ENCODE peak calls at places on chromosomes 7 and 10, in eight cellular contexts. D is HFF-Myc; N is cardiac muscle cell; O is astrocyte of the cerebellum; S is esophagus squamous epithelium; P is CD4-positive, alpha-beta T cell; G is kidney epithelial cell; C is upper lobe of left lung. M is an unnamed sample.

GRCh38 chr10:43598447-43598846 is 7.8 kb upstream of the ZNF485 start:
- DNase-seq in D (no peak), N (no peak), O (no peak), S (no peak), P (no peak), G (no peak), C (no peak), M (no peak)

GRCh38 chr7:92612501-92612900 is 22.3 kb upstream of the FAM133B start:
- DNase-seq in D (no peak), N (no peak), O (no peak), S (no peak), P (no peak), G (no peak), C (no peak), M (no peak)

GRCh38 chr10:125762692-125763648 is 12.7 kb downstream of the MMP21 start:
- DNase-seq in D (no peak), N (no peak), O (no peak), S (no peak), P (no peak), G (no peak), C (no peak), M (no peak)

GRCh38 chr10:6558759-6559429 is 21.2 kb downstream of the PRKCQ start:
- DNase-seq in D (no peak), N (no peak), O (no peak), S (no peak), P (no peak), G (no peak), C (no peak), M (no peak)

GRCh38 chr10:90179696-90180407 is 478.5 kb downstream of the KIF20B start:
- DNase-seq in D (peak; percentile 92), N (no peak), O (peak; percentile 49), S (no peak), P (no peak), G (peak; percentile 63), C (no peak), M (no peak)

GRCh38 chr7:80127412-80128150 is 7.0 kb upstream of the GNAI1 start:
- DNase-seq in D (no peak), N (no peak), O (no peak), S (no peak), P (no peak), G (no peak), C (no peak), M (no peak)

GRCh38 chr10:133189256-133189655 is 29.2 kb downstream of the KNDC1 start:
- DNase-seq in D (no peak), N (no peak), O (no peak), S (no peak), P (no peak), G (no peak), C (no peak), M (no peak)

GRCh38 chr7:21753071-21753470 is 192.6 kb downstream of the CDCA7L start:
- DNase-seq in D (no peak), N (no peak), O (no peak), S (no peak), P (no peak), G (no peak), C (no peak), M (no peak)

GRCh38 chr10:61487506-61487905 is 34.3 kb upstream of the TMEM26 start:
- DNase-seq in D (peak; percentile 91), N (no peak), O (no peak), S (no peak), P (no peak), G (no peak), C (no peak), M (no peak)

GRCh38 chr10:94349327-94349726 is 13.4 kb downstream of the NOC3L start:
- DNase-seq in D (no peak), N (no peak), O (no peak), S (no peak), P (no peak), G (no peak), C (no peak), M (no peak)

GRCh38 chr10:62610649-62611229 is 193.8 kb upstream of the ADO start:
- DNase-seq in D (no peak), N (peak; percentile 82), O (no peak), S (no peak), P (peak; percentile 67), G (no peak), C (peak; percentile 67), M (peak; percentile 55)

GRCh38 chr7:151240536-151240935 is 8.0 kb downstream of the SMARCD3 start:
- DNase-seq in D (no peak), N (no peak), O (no peak), S (no peak), P (no peak), G (no peak), C (no peak), M (no peak)

GRCh38 chr10:102009801-102010425 is 46.1 kb downstream of the ARMH3 start:
- DNase-seq in D (peak; percentile 81), N (peak; percentile 82), O (peak; percentile 88), S (no peak), P (peak; percentile 15), G (peak; percentile 79), C (peak; percentile 54), M (peak; percentile 25)

DNA sequence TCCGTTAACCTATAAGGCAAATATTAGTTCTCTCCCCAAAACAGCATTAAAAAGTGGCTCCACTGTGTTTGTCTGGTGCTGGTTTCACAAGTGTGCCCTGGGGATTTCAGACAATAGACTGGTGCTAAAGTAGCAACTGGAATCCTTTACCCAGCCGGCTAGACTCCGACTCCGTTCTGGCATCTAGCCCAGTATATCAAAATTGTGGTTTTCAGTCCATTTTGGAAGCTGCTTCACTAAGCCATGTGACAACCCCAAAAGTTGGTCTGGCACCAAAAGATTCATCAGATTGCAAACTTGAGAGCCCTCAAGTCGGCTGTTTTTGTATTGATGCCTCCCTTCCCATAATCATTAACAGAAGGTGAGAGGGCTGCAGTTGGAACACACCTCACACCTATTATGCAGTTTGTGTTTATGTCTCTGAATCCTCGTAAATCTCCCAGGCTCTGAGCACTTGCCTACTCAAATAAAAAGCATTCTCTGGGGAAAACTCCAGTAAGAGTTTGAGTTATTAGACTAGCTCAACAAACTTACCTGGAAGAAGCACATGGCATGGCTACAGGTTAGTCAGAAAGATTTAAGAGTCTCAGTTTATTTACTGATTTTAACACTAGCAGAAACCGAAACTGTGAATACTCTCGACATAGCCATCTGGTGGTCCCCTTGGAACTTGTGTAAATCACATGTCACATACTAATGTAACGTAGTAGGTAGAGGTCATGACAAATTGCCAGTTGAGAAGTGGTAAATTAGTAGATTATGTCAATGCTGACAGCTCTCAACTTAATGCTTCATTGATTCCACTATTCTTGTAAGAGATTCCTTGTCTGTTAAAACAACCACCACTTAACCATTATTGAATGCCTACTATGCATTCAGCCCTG is 14.8 kb upstream of the WNT16 start:
- DNase-seq in D (no peak), N (no peak), O (peak; percentile 49), S (no peak), P (no peak), G (peak; percentile 32), C (no peak), M (no peak)
- TF ChIP-seq CTCF in D (no peak), N (no peak), O (no peak), S (no peak), P (no peak), G (no peak), C (no peak), M (peak; percentile 7)

GRCh38 chr7:152959610-152960009 is 200.1 kb downstream of the ACTR3B start:
- DNase-seq in D (no peak), N (peak; percentile 11), O (no peak), S (no peak), P (no peak), G (no peak), C (no peak), M (no peak)
- TF ChIP-seq CTCF in D (no peak), N (no peak), O (no peak), S (no peak), P (no peak), G (no peak), C (no peak), M (no peak)

GRCh38 chr7:770336-770735 is 43.3 kb upstream of the PRKAR1B start:
- DNase-seq in D (no peak), N (no peak), O (no peak), S (no peak), P (no peak), G (no peak), C (no peak), M (no peak)

GRCh38 chr7:767941-768729 is 41.1 kb upstream of the PRKAR1B start:
- DNase-seq in D (no peak), N (no peak), O (no peak), S (no peak), P (peak; percentile 31), G (peak; percentile 97), C (no peak), M (no peak)

GRCh38 chr7:770786-771185 is 43.7 kb upstream of the PRKAR1B start:
- DNase-seq in D (no peak), N (no peak), O (no peak), S (no peak), P (no peak), G (peak; percentile 48), C (no peak), M (no peak)

GRCh38 chr7:767580-767940 is 40.5 kb upstream of the PRKAR1B start:
- DNase-seq in D (no peak), N (no peak), O (no peak), S (no peak), P (no peak), G (peak; percentile 80), C (no peak), M (no peak)

DNA sequence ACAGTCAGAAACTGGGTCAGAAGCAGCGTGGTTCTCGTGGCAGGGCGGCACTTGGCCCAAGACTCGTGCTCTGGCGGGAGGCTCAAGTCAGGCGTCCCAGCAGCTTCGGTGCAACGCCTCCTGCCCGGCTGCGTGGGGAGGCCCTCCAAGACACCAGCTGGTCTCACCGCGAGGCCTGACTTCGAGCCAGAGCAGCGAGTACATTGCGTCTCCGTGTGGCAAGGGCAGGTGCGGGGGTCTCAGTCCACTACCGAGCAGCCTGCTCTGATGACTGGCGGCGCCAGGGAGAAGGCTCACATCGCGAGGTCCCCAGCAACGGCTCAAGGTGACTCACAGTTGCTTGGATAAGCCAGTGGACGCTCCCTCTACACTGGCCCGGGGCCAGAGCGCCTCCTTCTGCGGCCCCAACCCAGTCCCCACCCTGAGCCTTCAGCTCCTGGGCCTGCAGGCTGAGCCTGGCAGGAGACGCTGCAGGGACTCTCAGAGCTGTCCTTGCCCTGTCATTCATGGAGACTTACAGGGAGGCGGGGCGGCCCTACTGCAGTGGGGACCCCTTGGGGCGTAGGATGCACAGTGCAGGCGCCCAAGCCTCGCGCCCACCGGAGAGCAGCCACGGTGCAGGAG is 41.9 kb upstream of the PRKAR1B start:
- DNase-seq in D (no peak), N (peak; percentile 67), O (no peak), S (no peak), P (no peak), G (no peak), C (no peak), M (no peak)
- TF ChIP-seq CTCF in D (no peak), N (peak; percentile 4), O (no peak), S (no peak), P (no peak), G (peak; percentile 15), C (no peak), M (no peak)

GRCh38 chr10:129914960-129915359 is 49.1 kb downstream of the EBF3 start:
- DNase-seq in D (no peak), N (no peak), O (no peak), S (no peak), P (no peak), G (no peak), C (no peak), M (no peak)
- TF ChIP-seq CTCF in D (no peak), N (no peak), O (no peak), S (no peak), P (no peak), G (no peak), C (no peak), M (no peak)